ENCODE peak calls at places on chromosomes 4 and X, in four cellular contexts. One of them, this sample, is unnamed. For H3K27me3, the result is how much of the 10 kb centered on the place peaks cover.

GRCh38 chrX:119181491-119181890 is 53.9 kb upstream of the KIAA1210 start:
- DNase-seq in tibial nerve: no peak
- DNase-seq in heart left ventricle: no peak
- DNase-seq in ovary: no peak
- DNase-seq in this sample: peak

GRCh38 chr4:8328866-8329559 is 59.5 kb downstream of the HTRA3 start:
- DNase-seq in tibial nerve: no peak
- DNase-seq in heart left ventricle: no peak
- DNase-seq in ovary: no peak
- DNase-seq in this sample: no peak

GRCh38 chrX:118455013-118455412 is 40.6 kb upstream of the DOCK11 start:
- DNase-seq in tibial nerve: no peak
- DNase-seq in heart left ventricle: no peak
- DNase-seq in ovary: no peak
- DNase-seq in this sample: no peak

GRCh38 chr4:82797591-82798081 is 960 bp downstream of the SCD5 start:
- DNase-seq in tibial nerve: no peak
- DNase-seq in heart left ventricle: peak
- DNase-seq in ovary: peak
- DNase-seq in this sample: no peak

GRCh38 chr4:82219346-82219745 is 154.4 kb downstream of the HNRNPD start:
- DNase-seq in tibial nerve: no peak
- DNase-seq in heart left ventricle: no peak
- DNase-seq in ovary: no peak
- DNase-seq in this sample: no peak

GRCh38 chrX:147832707-147833348 is 78.9 kb upstream of the FMR1 start:
- DNase-seq in tibial nerve: no peak
- DNase-seq in heart left ventricle: no peak
- DNase-seq in ovary: no peak
- DNase-seq in this sample: no peak

GRCh38 chr4:152935138-152935537 is 985 bp upstream of the FHDC1 start:
- DNase-seq in tibial nerve: no peak
- DNase-seq in heart left ventricle: no peak
- DNase-seq in ovary: no peak
- DNase-seq in this sample: peak

GRCh38 chrX:100995469-100995868 is 26.0 kb downstream of the ARL13A start:
- DNase-seq in tibial nerve: no peak
- DNase-seq in heart left ventricle: no peak
- DNase-seq in ovary: no peak
- DNase-seq in this sample: no peak

GRCh38 chr4:41391271-41391670 is 134.5 kb downstream of the UCHL1 start:
- DNase-seq in tibial nerve: no peak
- DNase-seq in heart left ventricle: no peak
- DNase-seq in ovary: no peak
- DNase-seq in this sample: no peak

DNA sequence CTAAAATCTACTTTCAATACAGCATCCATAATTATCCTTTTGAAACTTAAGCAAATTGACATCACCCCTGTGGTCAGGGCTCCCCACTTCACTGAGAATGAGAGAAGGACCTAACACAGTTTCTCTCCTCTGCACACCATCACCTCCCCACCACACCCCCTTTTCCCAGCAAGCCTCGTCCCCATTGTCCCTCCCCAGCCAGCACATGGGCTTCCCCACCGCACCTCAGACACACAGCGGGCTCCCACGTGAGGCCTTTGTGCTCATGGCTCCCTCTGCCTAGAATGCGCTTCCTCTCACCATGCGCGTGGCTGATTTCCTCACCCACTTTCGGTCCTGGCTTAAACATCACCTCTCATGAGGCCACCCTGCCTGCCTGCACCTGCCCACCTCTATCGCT is 639.0 kb upstream of the FRG1 start:
- DNase-seq in tibial nerve: no peak
- DNase-seq in heart left ventricle: no peak
- DNase-seq in ovary: no peak
- DNase-seq in this sample: no peak
- H3K27me3 ChIP-seq in tibial nerve: under half
- H3K27me3 ChIP-seq in heart left ventricle: under half
- H3K27me3 ChIP-seq in ovary: under half
- H3K27me3 ChIP-seq in this sample: under half

GRCh38 chr4:184850431-184851199 is 24.8 kb upstream of the ACSL1 start:
- DNase-seq in tibial nerve: no peak
- DNase-seq in heart left ventricle: no peak
- DNase-seq in ovary: no peak
- DNase-seq in this sample: no peak
- TF ChIP-seq POLR2A in tibial nerve: no peak
- TF ChIP-seq POLR2A in heart left ventricle: no peak
- TF ChIP-seq POLR2A in ovary: no peak
- TF ChIP-seq POLR2A in this sample: no peak

GRCh38 chr4:25826074-25826752 is 36.6 kb downstream of the SEL1L3 start:
- DNase-seq in tibial nerve: no peak
- DNase-seq in heart left ventricle: no peak
- DNase-seq in ovary: no peak
- DNase-seq in this sample: no peak

GRCh38 chr4:25823632-25824031 is 39.2 kb downstream of the SEL1L3 start:
- DNase-seq in tibial nerve: no peak
- DNase-seq in heart left ventricle: no peak
- DNase-seq in ovary: no peak
- DNase-seq in this sample: no peak

GRCh38 chr4:25830545-25830944 is 32.2 kb downstream of the SEL1L3 start:
- DNase-seq in tibial nerve: no peak
- DNase-seq in heart left ventricle: no peak
- DNase-seq in ovary: no peak
- DNase-seq in this sample: no peak

GRCh38 chr4:25827373-25827772 is 35.4 kb downstream of the SEL1L3 start:
- DNase-seq in tibial nerve: no peak
- DNase-seq in heart left ventricle: no peak
- DNase-seq in ovary: no peak
- DNase-seq in this sample: no peak

GRCh38 chr4:25827897-25828296 is 34.9 kb downstream of the SEL1L3 start:
- DNase-seq in tibial nerve: no peak
- DNase-seq in heart left ventricle: no peak
- DNase-seq in ovary: no peak
- DNase-seq in this sample: no peak
- H3K27ac ChIP-seq in tibial nerve: no peak
- H3K27ac ChIP-seq in heart left ventricle: no peak
- H3K27ac ChIP-seq in ovary: no peak
- H3K27ac ChIP-seq in this sample: no peak

GRCh38 chr4:795726-796119 is 30.2 kb downstream of the CPLX1 start:
- DNase-seq in tibial nerve: no peak
- DNase-seq in heart left ventricle: no peak
- DNase-seq in ovary: no peak
- DNase-seq in this sample: no peak
- H3K27me3 ChIP-seq in tibial nerve: half or more
- H3K27me3 ChIP-seq in heart left ventricle: under half
- H3K27me3 ChIP-seq in ovary: under half
- H3K27me3 ChIP-seq in this sample: under half

GRCh38 chr4:54637325-54637724 is 20.4 kb upstream of the KIT start:
- DNase-seq in tibial nerve: no peak
- DNase-seq in heart left ventricle: no peak
- DNase-seq in ovary: no peak
- DNase-seq in this sample: no peak
- TF ChIP-seq POLR2A in tibial nerve: no peak
- TF ChIP-seq POLR2A in heart left ventricle: no peak
- TF ChIP-seq POLR2A in ovary: no peak
- TF ChIP-seq POLR2A in this sample: no peak

GRCh38 chr4:145525291-145525740 is 43.7 kb downstream of the SMAD1 start:
- DNase-seq in tibial nerve: no peak
- DNase-seq in heart left ventricle: no peak
- DNase-seq in ovary: no peak
- DNase-seq in this sample: no peak
- H3K27ac ChIP-seq in tibial nerve: peak
- H3K27ac ChIP-seq in heart left ventricle: peak
- H3K27ac ChIP-seq in ovary: peak
- H3K27ac ChIP-seq in this sample: no peak

GRCh38 chrX:41003501-41004286 is 81.6 kb upstream of the USP9X start:
- DNase-seq in tibial nerve: no peak
- DNase-seq in heart left ventricle: no peak
- DNase-seq in ovary: no peak
- DNase-seq in this sample: no peak
- H3K27me3 ChIP-seq in tibial nerve: under half
- H3K27me3 ChIP-seq in heart left ventricle: under half
- H3K27me3 ChIP-seq in ovary: under half
- H3K27me3 ChIP-seq in this sample: under half

This sample was measured in body of pancreas.